ENCODE peak calls at places on chromosome 17, in ten cellular contexts. W, H, U, F, L, E, C, J, Z and N are unnamed samples.

GRCh38 chr17:71237903-71238538 is 882.8 kb upstream of the SOX9 start:
- DNase-seq in W (no peak), H (no peak), U (no peak), F (no peak), L (peak; percentile 81), E (no peak), C (peak; percentile 46), J (no peak), Z (no peak), N (peak; percentile 44)

GRCh38 chr17:77851921-77852320 is 106.6 kb upstream of the TNRC6C start:
- DNase-seq in W (no peak), H (no peak), U (no peak), F (no peak), L (no peak), E (no peak), C (no peak), J (no peak), Z (no peak), N (no peak)

GRCh38 chr17:79666111-79666510 is 55.3 kb upstream of the RBFOX3 start:
- DNase-seq in W (no peak), H (no peak), U (no peak), F (no peak), L (no peak), E (no peak), C (no peak), J (no peak), Z (peak; percentile 44), N (no peak)

GRCh38 chr17:64491034-64491860 is 5.6 kb downstream of the POLG2 start:
- DNase-seq in W (no peak), H (no peak), U (peak; percentile 50), F (peak; percentile 28), L (peak; percentile 63), E (peak; percentile 39), C (peak; percentile 72), J (peak; percentile 53), Z (no peak), N (no peak)

GRCh38 chr17:77767148-77767547 is 191.4 kb upstream of the TNRC6C start:
- DNase-seq in W (no peak), H (no peak), U (no peak), F (no peak), L (no peak), E (no peak), C (no peak), J (no peak), Z (no peak), N (no peak)

GRCh38 chr17:35315283-35315682 is 58.1 kb downstream of the SLFN11 start:
- DNase-seq in W (no peak), H (no peak), U (no peak), F (no peak), L (peak; percentile 94), E (no peak), C (peak; percentile 90), J (no peak), Z (peak; percentile 62), N (peak; percentile 93)

GRCh38 chr17:65553009-65553645 is 8.3 kb downstream of the AXIN2 start:
- DNase-seq in W (no peak), H (no peak), U (no peak), F (no peak), L (peak; percentile 90), E (no peak), C (peak; percentile 63), J (no peak), Z (no peak), N (no peak)

GRCh38 chr17:39576187-39576586 is 31.5 kb downstream of the NEUROD2 start:
- DNase-seq in W (no peak), H (no peak), U (no peak), F (no peak), L (peak; percentile 52), E (no peak), C (no peak), J (no peak), Z (no peak), N (no peak)

DNA sequence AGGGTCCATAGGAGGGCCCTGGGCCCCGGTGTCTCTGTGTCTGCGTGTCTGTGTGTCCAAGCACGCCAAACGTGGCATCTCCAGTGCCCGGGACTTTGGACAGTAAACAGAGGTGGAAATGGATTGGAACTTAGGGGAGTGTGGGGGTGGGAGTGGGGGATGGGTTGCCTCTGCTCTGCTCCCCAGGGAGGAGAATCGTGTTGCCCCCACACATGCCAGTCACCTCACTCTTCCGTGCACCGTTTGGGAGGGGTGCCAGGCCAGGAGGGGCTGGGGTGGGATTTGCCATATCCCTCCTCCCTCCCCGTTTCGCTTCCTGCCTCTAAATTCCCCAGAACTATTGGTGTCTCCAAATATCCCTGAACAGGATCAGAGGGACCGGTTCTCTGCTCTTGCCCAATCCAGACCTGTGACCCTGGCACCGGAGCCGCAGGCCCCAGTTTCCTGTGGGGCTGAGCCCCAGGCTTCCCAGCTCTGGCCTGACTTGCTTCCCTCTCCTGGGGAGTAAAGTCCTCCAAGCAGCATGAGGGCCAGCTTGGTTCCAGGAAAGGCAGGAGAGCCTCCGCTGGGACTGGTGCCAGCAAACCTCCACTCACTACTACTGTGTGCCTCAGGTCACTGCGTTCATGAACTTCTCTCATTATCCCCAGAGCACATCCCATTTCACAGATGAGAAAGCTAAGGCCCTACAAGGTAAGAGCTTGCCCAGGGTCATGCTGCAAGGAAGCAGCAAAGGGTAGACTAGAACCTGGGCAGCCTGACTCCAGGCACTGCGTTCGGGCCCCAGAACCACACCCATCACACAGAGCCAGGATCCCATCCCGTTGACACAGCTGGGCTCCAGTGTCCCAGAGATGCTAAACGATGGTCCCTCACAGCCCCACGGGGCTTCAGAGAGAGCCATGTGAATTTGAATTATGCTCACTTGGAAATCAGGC is at the start of gene ASGR1:
- DNase-seq in W (no peak), H (no peak), U (no peak), F (no peak), L (no peak), E (no peak), C (no peak), J (no peak), Z (no peak), N (no peak)
- H3K4me3 ChIP-seq in W (no peak within 1 kb of the TSS), H (no peak within 1 kb of the TSS), U (no peak within 1 kb of the TSS), F (no peak within 1 kb of the TSS), L (peak within 1 kb of the TSS; percentile 72), E (no peak within 1 kb of the TSS), C (no peak within 1 kb of the TSS), J (no peak within 1 kb of the TSS), Z (no peak within 1 kb of the TSS), N (peak within 1 kb of the TSS; percentile 50)

GRCh38 chr17:50469005-50469605 is 425 bp upstream of the CHAD start:
- DNase-seq in W (no peak), H (no peak), U (no peak), F (no peak), L (peak; percentile 49), E (no peak), C (no peak), J (peak; percentile 17), Z (no peak), N (no peak)

GRCh38 chr17:50469671-50470305 is 1.1 kb upstream of the CHAD start:
- DNase-seq in W (no peak), H (no peak), U (no peak), F (no peak), L (no peak), E (no peak), C (no peak), J (peak; percentile 27), Z (no peak), N (no peak)

GRCh38 chr17:50467855-50468119 is 893 bp downstream of the CHAD start:
- DNase-seq in W (no peak), H (no peak), U (no peak), F (no peak), L (no peak), E (no peak), C (no peak), J (no peak), Z (no peak), N (no peak)

GRCh38 chr17:50467114-50467854 is 1.4 kb downstream of the CHAD start:
- DNase-seq in W (no peak), H (no peak), U (no peak), F (no peak), L (no peak), E (no peak), C (no peak), J (no peak), Z (no peak), N (no peak)

GRCh38 chr17:50468120-50469004 is at the start of gene CHAD:
- DNase-seq in W (no peak), H (no peak), U (no peak), F (no peak), L (peak; percentile 59), E (no peak), C (no peak), J (peak; percentile 31), Z (no peak), N (no peak)
- H3K4me3 ChIP-seq in W (peak within 1 kb of the TSS; percentile 63), H (no peak within 1 kb of the TSS), U (peak within 1 kb of the TSS; percentile 23), F (peak within 1 kb of the TSS; percentile 4), L (peak within 1 kb of the TSS; percentile 63), E (no peak within 1 kb of the TSS), C (peak within 1 kb of the TSS; percentile 33), J (peak within 1 kb of the TSS; percentile 11), Z (peak within 1 kb of the TSS; percentile 40), N (peak within 1 kb of the TSS; percentile 38)

DNA sequence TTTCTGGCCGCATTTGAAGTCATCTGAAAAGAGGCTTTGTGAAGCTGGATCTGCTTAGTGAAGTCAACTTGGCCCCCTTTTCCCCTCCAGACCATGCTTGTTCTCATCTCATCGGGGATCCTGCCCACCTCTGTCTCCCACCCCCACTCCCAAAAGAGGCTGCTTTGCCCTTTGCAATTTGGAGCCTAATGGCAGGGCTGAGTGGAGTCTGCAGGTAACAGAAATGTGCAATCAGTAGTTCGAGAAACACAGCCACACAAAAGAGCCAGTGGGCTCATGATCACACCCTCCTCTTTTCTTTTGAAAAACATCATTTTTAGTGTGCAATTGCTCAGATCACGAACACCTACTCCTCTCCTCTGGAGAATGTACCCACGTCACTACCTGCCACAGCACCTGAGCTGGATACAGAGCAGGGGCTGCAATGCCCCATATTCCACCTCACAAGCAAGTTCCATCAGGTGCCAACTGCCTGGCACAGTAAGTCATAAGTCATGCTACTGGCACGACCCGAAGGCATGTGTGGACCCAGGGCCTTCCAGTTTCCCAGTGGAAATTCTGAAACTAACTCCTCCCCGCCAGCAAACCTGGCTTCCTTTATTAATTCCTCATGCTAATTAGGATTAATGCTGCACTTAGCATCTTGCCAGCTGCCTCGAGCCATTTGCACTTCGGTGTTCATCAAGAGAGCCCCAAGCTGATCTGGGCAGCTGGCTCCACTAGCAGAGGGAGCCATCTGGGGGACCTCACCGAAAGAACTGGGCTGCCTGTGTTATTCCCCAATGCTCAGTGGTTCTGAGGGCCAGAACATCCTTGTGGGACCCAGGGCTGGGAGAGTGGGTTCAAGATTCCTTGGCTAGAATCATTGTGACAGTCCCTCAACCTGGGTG is 2.3 kb downstream of the CACNG4 start:
- DNase-seq in W (no peak), H (no peak), U (no peak), F (no peak), L (no peak), E (no peak), C (no peak), J (no peak), Z (no peak), N (no peak)
- H3K4me3 ChIP-seq in W (no peak overlapping the region), H (no peak overlapping the region), U (no peak overlapping the region), F (no peak overlapping the region), L (no peak overlapping the region), E (no peak overlapping the region), C (no peak overlapping the region), J (no peak overlapping the region), Z (no peak overlapping the region), N (no peak overlapping the region)

GRCh38 chr17:54348234-54348633 is 525.5 kb downstream of the KIF2B start:
- DNase-seq in W (no peak), H (no peak), U (no peak), F (no peak), L (no peak), E (no peak), C (no peak), J (no peak), Z (no peak), N (no peak)

DNA sequence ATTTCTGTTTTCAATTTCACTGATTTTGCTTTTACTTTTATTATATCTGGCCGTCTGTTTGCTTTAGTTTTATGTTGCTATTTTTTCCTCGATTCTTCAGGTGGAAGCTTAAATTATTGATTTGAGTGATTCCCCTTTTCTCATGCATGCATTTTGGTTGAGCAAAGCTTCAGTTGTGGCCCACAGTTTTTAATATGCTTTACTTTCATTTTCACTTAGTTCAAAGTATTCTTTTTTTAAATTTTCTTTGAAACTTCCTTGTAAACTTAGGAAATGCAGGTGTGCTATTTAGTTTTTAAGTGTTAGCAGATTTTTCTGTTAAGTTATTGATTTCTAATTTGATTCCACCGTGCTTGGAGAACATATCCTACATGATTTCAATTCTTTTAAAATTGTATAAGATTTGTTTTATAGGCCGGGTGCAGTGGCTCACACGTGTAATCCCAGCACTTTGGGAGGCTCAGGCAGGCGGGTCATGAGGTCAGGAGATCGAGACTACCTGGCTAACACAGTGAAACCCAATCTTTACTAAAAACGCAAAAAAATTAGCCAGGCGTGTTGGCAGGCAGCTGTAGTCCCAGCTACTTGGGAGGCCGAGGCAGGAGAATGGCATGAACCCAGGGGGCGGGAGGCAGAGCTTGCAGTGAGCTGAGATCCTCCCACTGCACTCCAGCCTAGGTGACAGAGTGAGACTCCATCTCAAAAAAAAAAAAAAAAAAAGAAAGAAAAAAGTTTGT is 531.2 kb downstream of the KIF2B start:
- DNase-seq in W (no peak), H (no peak), U (no peak), F (no peak), L (no peak), E (no peak), C (no peak), J (no peak), Z (no peak), N (no peak)
- H3K4me3 ChIP-seq in W (no peak overlapping the region), H (no peak overlapping the region), U (no peak overlapping the region), F (no peak overlapping the region), L (no peak overlapping the region), E (no peak overlapping the region), C (no peak overlapping the region), J (no peak overlapping the region), Z (no peak overlapping the region), N (no peak overlapping the region)